ENCODE peak calls at places on chromosomes 2 and 18, in five cellular contexts. J is neural progenitor cell, S is SK-N-SH, V is PC-3, C is GM23338. F is an unnamed sample. For H3K79me2 and H3F3A, the result is how much of the 10 kb centered on the place peaks cover.

GRCh38 chr18:58183226-58183625 is 139.2 kb downstream of the NEDD4L start:
- DNase-seq in J (no peak), S (no peak), C (no peak), V (no peak), F (no peak)

GRCh38 chr18:56748698-56749268 is 97.6 kb downstream of the WDR7 start:
- DNase-seq in J (peak), C (peak), V (peak), S (peak), F (peak)

GRCh38 chr2:182103531-182103930 is 117.9 kb downstream of the PPP1R1C start:
- DNase-seq in C (peak), J (peak), V (no peak), S (no peak), F (peak)

GRCh38 chr2:186422226-186422625 is 63.8 kb upstream of the ZC3H15 start:
- DNase-seq in J (no peak), C (no peak), S (no peak), V (peak), F (peak)

GRCh38 chr2:130337735-130338325 is 4.9 kb upstream of the IMP4 start:
- DNase-seq in V (no peak), J (no peak), S (no peak), C (no peak), F (peak)

GRCh38 chr2:38474833-38475566 is 97.9 kb upstream of the ATL2 start:
- DNase-seq in C (no peak), J (no peak), V (no peak), S (no peak), F (no peak)

GRCh38 chr2:102027036-102027702 is 35.4 kb downstream of the IL1R2 start:
- DNase-seq in C (no peak), S (no peak), V (no peak), J (no peak), F (peak)

GRCh38 chr2:141959016-141959415 is 171.8 kb downstream of the LRP1B start:
- DNase-seq in J (no peak), V (no peak), C (no peak), S (no peak), F (no peak)

GRCh38 chr2:60339286-60339685 is 214.2 kb downstream of the BCL11A start:
- DNase-seq in S (no peak), J (no peak), C (no peak), V (no peak), F (no peak)

GRCh38 chr2:48295421-48295820 is 234.5 kb upstream of the STON1 start:
- DNase-seq in C (no peak), J (no peak), S (no peak), V (no peak), F (no peak)

GRCh38 chr2:167964650-167965404 is 282.6 kb downstream of the STK39 start:
- DNase-seq in V (peak), C (peak), J (peak), S (peak), F (peak)

GRCh38 chr2:210966330-210966729 is 409.9 kb downstream of the CPS1 start:
- DNase-seq in V (no peak), S (no peak), C (no peak), J (no peak), F (no peak)

GRCh38 chr2:217802876-217803638 is 199.7 kb downstream of the TNS1 start:
- DNase-seq in C (no peak), J (no peak), V (no peak), S (no peak), F (no peak)

GRCh38 chr2:55418512-55419235 is 982 bp downstream of the CCDC88A start:
- DNase-seq in C (no peak), J (no peak), V (no peak), S (peak), F (peak)

GRCh38 chr2:130289780-130290179 is 52.9 kb upstream of the IMP4 start:
- DNase-seq in S (no peak), V (peak), C (no peak), J (no peak), F (no peak)

GRCh38 chr18:27546991-27547390 is 361.9 kb upstream of the CHST9 start:
- DNase-seq in C (no peak), J (no peak), S (no peak), V (no peak), F (no peak)

GRCh38 chr2:10441966-10442365 is 6.2 kb downstream of the ODC1 start:
- DNase-seq in C (no peak), V (no peak), J (no peak), S (no peak), F (no peak)

GRCh38 chr18:304887-305529 is 37.2 kb upstream of the THOC1 start:
- DNase-seq in C (peak), J (peak), V (peak), S (no peak), F (peak)

GRCh38 chr2:101831351-101831865 is 133.9 kb downstream of the MAP4K4 start:
- DNase-seq in V (peak), J (peak), C (peak), S (peak), F (peak)

GRCh38 chr2:190791347-190791982 is 89.2 kb upstream of the GLS start:
- DNase-seq in V (peak), S (no peak), C (no peak), J (no peak), F (peak)

GRCh38 chr2:47508641-47509040 is 105.7 kb downstream of the MSH2 start:
- DNase-seq in C (no peak), V (no peak), J (no peak), S (no peak), F (no peak)

GRCh38 chr2:25215948-25216679 is 47.7 kb upstream of the POMC start:
- DNase-seq in J (peak), S (peak), V (no peak), C (peak), F (peak)

GRCh38 chr2:176281267-176281666 is 12.0 kb downstream of the MTX2 start:
- DNase-seq in J (no peak), S (no peak), V (peak), C (no peak), F (peak)

GRCh38 chr2:227310756-227311110 is 14.3 kb upstream of the MFF start:
- DNase-seq in S (no peak), C (no peak), V (peak), J (no peak), F (no peak)

GRCh38 chr2:19352946-19353720 is 5.3 kb downstream of the OSR1 start:
- DNase-seq in C (peak), S (peak), J (peak), V (no peak), F (no peak)
- H3K79me2 ChIP-seq in C (under half), S (half or more), J (under half), V (under half), F (half or more)

GRCh38 chr18:69257861-69258458 is 142.7 kb upstream of the DOK6 start:
- DNase-seq in C (no peak), S (no peak), V (peak), J (no peak), F (peak)
- H3K4me3 ChIP-seq in C (no peak), S (no peak), V (no peak), J (no peak), F (peak)

DNA sequence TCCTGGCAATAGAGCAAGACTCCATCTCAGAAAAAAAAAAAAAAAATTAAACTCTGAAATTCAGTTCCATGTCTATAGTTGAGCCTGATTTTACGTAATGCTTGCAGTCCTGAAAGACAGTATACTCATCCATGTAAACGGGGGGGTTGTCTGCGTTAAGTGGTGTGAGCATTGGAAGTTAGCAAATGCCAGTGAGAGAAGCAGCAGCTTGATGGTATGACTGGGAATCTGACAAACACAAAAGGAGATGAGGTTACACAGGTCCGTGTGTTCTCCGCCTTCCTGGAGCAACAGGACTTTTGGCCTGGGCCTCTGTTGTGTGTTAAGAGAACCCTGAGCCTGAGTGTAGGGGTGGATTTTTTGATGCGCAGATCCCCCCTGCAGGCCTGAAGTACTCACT is 82.9 kb downstream of the PRKCE start:
- DNase-seq in S (no peak), V (no peak), C (no peak), J (no peak), F (no peak)
- H3F3A ChIP-seq in S (under half), V (under half), C (under half), J (under half), F (under half)

GRCh38 chr2:85537600-85538506 is 1.1 kb upstream of the MAT2A start:
- DNase-seq in V (peak), S (peak), C (peak), J (peak), F (peak)
- H3K79me2 ChIP-seq in V (half or more), S (half or more), C (under half), J (half or more), F (half or more)

DNA sequence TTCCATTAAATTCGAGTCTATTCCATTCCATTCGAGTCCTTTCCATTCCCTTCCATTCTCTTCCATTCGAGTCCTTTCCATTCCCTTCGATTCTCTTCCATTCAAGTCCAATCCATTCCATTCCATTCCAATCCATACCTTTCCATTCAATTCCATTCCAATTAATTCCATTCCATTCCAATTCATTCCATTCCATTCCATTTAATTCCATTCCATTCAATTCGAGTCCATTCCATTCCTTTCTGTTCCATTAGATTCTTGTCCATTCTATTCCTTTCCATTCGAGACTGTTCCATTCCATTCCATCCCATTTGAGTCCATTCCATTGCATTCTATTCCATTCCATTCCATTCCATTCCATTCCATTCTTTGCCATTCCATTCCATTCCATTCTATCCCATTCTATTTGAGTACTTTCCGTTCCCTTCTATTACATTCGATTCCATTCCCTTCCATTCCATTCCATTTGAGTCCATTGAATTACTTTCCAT is 1130.0 kb downstream of the RPIA start:
- DNase-seq in J (no peak), V (no peak), S (no peak), C (no peak), F (no peak)
- H3K4me3 ChIP-seq in J (no peak), V (no peak), S (no peak), C (no peak), F (no peak)

GRCh38 chr2:226118471-226119429 is 680.9 kb downstream of the IRS1 start:
- DNase-seq in V (peak), S (no peak), C (peak), J (no peak), F (peak)
- H3F3A ChIP-seq in V (under half), S (under half), C (under half), J (under half), F (half or more)

DNA sequence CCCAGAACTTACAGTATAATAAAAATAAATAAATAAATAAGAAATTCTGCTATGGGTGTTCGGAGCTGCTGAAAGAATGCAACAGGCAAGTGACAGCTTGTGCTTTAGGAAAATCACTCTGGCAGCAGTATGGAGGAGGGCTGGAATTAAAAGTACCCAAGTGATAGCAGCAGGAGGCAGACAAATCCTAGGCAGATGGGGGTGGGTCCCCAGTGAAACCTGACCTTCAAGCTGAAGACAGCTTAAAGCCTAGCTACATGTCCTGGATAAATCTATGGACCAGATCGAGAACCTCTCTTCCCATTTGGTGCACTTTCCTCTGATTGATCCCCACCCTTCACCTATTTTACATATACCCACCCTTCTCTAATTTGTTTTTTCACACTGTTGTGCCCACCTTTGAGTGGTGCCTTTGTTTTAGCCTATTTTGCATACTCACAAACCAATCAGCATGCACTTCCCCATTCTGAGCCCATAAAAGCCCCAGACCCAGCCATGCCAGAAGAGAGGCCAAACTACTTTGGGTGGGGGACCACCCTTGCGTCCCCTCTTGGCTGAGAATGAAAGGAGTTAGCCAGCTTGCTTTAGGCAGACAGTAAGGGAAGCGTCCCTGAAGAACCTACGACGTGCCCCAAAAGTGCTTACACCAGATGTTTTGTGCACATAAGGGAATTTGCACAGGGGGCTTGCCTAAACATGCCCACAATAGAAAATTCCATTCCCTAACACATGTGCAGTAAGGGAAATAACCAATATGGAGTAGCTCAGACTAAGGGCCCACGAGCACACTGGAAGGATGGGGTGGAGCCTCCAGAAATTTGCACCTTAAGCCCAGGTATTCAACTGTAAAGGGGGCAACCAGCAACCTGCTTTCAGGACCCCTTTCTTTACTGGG is 3.0 kb downstream of the METTL8 start:
- DNase-seq in J (no peak), V (no peak), S (no peak), C (no peak), F (no peak)
- H3K79me2 ChIP-seq in J (half or more), V (half or more), S (under half), C (half or more), F (half or more)

GRCh38 chr2:105644174-105644980 is 100.3 kb upstream of the NCK2 start:
- DNase-seq in V (peak), J (no peak), C (no peak), S (no peak), F (peak)
- H3K4me3 ChIP-seq in V (peak), J (no peak), C (no peak), S (no peak), F (peak)

GRCh38 chr2:69483024-69483423 is 45.8 kb upstream of the NFU1 start:
- DNase-seq in C (no peak), J (no peak), V (peak), S (no peak), F (no peak)
- H3F3A ChIP-seq in C (under half), J (under half), V (under half), S (under half), F (under half)